ENCODE peak calls at places on chromosomes 3 and 15, in four cellular contexts. N, Z, X and C are unnamed samples. For H3K4me1, the result is how much of the 10 kb centered on the place peaks cover.

GRCh38 chr3:42120866-42121265 is 29.7 kb downstream of the TRAK1 start:
- DNase-seq in N (no peak), Z (no peak), X (no peak), C (no peak)

GRCh38 chr3:116201032-116201690 is 244.1 kb downstream of the LSAMP start:
- DNase-seq in N (no peak), Z (no peak), X (no peak), C (no peak)

GRCh38 chr3:125194849-125195601 is 17.5 kb downstream of the SLC12A8 start:
- DNase-seq in N (no peak), Z (no peak), X (no peak), C (no peak)

GRCh38 chr15:60729850-60730458 is 251.0 kb upstream of the ICE2 start:
- DNase-seq in N (no peak), Z (no peak), X (no peak), C (no peak)

GRCh38 chr3:50536471-50537180 is 30.9 kb downstream of the C3orf18 start:
- DNase-seq in N (no peak), Z (no peak), X (no peak), C (no peak)

GRCh38 chr3:159069076-159069475 is 267.2 kb downstream of the MFSD1 start:
- DNase-seq in N (no peak), Z (no peak), X (no peak), C (no peak)

GRCh38 chr3:43073836-43074220 is 32.1 kb downstream of the POMGNT2 start:
- DNase-seq in N (no peak), Z (no peak), X (no peak), C (no peak)

GRCh38 chr3:50665603-50666115 is 9.1 kb upstream of the DOCK3 start:
- DNase-seq in N (no peak), Z (no peak), X (no peak), C (no peak)

GRCh38 chr15:82572311-82572710 is 32.1 kb upstream of the RPS17 start:
- DNase-seq in N (no peak), Z (no peak), X (no peak), C (no peak)

GRCh38 chr3:40680685-40681657 is 156.2 kb downstream of the ZNF621 start:
- DNase-seq in N (no peak), Z (no peak), X (no peak), C (no peak)

GRCh38 chr3:18111702-18112311 is 313.3 kb downstream of the SATB1 start:
- DNase-seq in N (no peak), Z (peak), X (no peak), C (no peak)

GRCh38 chr3:107315136-107315535 is 62.1 kb upstream of the CCDC54 start:
- DNase-seq in N (no peak), Z (no peak), X (no peak), C (no peak)

GRCh38 chr15:39250001-39250400 is 330.9 kb upstream of the THBS1 start:
- DNase-seq in N (no peak), Z (no peak), X (no peak), C (no peak)

GRCh38 chr3:14358426-14359211 is 43.8 kb upstream of the SLC6A6 start:
- DNase-seq in N (peak), Z (no peak), X (peak), C (peak)

GRCh38 chr3:61857297-61857696 is 295.9 kb downstream of the PTPRG start:
- DNase-seq in N (no peak), Z (no peak), X (no peak), C (no peak)

GRCh38 chr3:78734048-78734637 is 1033.7 kb downstream of the ROBO1 start:
- DNase-seq in N (no peak), Z (no peak), X (no peak), C (no peak)

GRCh38 chr3:69658514-69658913 is 80.8 kb upstream of the MITF start:
- DNase-seq in N (no peak), Z (no peak), X (no peak), C (no peak)

GRCh38 chr15:100922192-100923040 is 3.3 kb downstream of the LRRK1 start:
- DNase-seq in N (no peak), Z (peak), X (no peak), C (no peak)

GRCh38 chr3:60645801-60646200 is 605.5 kb downstream of the FHIT start:
- DNase-seq in N (no peak), Z (no peak), X (no peak), C (no peak)

GRCh38 chr3:5214352-5214751 is 26.8 kb downstream of the EDEM1 start:
- DNase-seq in N (no peak), Z (no peak), X (no peak), C (no peak)

GRCh38 chr3:133469140-133469731 is 69.4 kb downstream of the BFSP2 start:
- DNase-seq in N (no peak), Z (no peak), X (no peak), C (peak)

GRCh38 chr15:41878355-41878699 is 15.5 kb downstream of the SPTBN5 start:
- DNase-seq in N (no peak), Z (no peak), X (no peak), C (peak)

GRCh38 chr3:177693596-177693995 is 496.3 kb upstream of the TBL1XR1 start:
- DNase-seq in N (no peak), Z (no peak), X (no peak), C (no peak)

GRCh38 chr3:142663865-142664264 is 60.0 kb upstream of the TRPC1 start:
- DNase-seq in N (no peak), Z (no peak), X (no peak), C (no peak)

GRCh38 chr3:135869439-135870105 is 96.0 kb upstream of the PPP2R3A start:
- DNase-seq in N (no peak), Z (no peak), X (no peak), C (no peak)

GRCh38 chr3:194205675-194206133 is 69.8 kb downstream of the HES1 start:
- DNase-seq in N (no peak), Z (peak), X (no peak), C (no peak)

DNA sequence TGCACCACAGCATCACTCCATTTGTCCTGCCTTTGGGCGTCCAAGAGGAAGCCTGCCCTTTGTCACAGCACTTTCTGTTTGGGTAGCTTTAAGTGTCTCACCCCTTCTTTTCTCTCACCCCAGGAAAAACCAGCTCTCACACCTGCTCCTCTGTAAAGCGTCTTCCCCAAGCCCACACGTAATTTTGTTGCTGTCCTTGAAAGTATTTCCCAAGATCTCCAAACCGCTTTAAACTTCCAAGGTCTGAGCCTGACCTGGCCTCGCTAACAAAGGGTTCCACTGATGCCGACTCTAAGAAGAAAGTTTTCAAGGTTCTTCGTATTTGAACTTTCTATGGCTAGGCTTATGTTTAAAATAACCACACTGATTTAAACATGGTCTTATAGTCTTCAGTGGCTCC is 5.3 kb downstream of the ABHD2 start:
- DNase-seq in N (no peak), Z (no peak), X (no peak), C (no peak)
- H3K4me1 ChIP-seq in N (under half), Z (under half), X (under half), C (half or more)

GRCh38 chr15:31438601-31439265 is 112.1 kb downstream of the KLF13 start:
- DNase-seq in N (no peak), Z (no peak), X (no peak), C (no peak)
- H3K4me1 ChIP-seq in N (under half), Z (half or more), X (under half), C (under half)

GRCh38 chr3:52456169-52456799 is 880 bp downstream of the NISCH start:
- DNase-seq in N (no peak), Z (peak), X (no peak), C (no peak)

GRCh38 chr3:52454938-52455282 is 494 bp upstream of the NISCH start:
- DNase-seq in N (no peak), Z (no peak), X (no peak), C (no peak)

GRCh38 chr3:52458031-52458760 is 2.8 kb downstream of the NISCH start:
- DNase-seq in N (no peak), Z (no peak), X (no peak), C (no peak)

GRCh38 chr3:52455283-52456168 is at the start of gene NISCH:
- DNase-seq in N (peak), Z (peak), X (peak), C (peak)

GRCh38 chr3:52456800-52457183 is 1.4 kb downstream of the NISCH start:
- DNase-seq in N (no peak), Z (peak), X (no peak), C (no peak)
- H3K4me1 ChIP-seq in N (under half), Z (under half), X (under half), C (under half)

DNA sequence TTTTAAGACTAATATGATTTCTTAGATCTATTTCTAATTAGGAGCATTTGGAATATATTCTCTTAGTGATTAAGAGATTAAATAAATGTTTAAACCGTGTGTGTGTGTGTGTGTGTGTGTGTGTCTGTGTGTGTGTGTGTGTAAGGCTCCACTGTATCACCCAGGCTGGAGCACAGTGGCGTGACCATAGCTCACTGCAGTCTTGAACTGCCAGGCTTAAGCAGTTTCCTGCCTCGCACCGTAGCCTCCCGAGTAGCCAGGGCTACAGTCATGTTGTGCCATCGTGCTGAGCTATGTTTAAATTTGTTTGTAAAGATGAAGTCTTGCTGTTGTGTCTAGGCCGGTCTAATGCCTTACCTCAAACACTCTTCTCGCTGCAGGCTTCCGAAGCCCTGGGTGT is 109.4 kb downstream of the KLHL25 start:
- DNase-seq in N (no peak), Z (no peak), X (no peak), C (no peak)
- H3K4me1 ChIP-seq in N (under half), Z (half or more), X (under half), C (under half)

DNA sequence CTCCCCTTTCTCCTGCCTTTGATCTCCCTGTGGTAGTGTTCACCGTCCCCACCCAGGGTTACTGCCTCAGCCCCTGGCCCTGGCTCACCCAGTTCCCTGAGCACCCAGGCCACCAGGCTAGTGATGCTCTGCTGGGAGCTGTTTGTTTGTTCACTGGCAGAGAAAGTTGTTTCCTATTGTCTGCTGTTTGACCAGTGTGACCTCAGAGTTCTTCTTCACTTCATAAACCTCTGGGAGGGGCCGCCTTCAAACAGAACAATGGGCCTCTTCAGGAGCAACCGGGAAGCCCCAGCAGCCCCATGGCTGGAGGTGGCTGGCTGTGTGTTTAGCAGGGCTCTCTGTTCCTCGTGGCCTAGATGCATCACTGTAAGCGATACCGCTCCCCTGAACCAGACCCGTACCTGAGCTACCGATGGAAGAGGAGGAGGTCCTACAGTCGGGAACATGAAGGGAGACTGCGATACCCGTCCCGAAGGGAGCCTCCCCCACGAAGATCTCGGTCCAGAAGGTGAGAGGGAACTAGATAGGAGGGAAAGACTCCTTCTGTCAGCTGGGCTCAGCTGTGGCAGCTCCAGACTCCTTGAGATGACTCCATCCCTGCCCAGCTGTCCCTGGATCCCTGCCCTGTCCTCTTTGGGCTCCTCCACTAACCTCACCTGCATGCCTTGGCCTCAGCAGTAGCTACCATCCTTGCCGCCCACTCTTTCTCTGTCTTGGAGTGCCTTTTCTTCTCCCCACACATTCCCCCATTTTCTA is 3.4 kb downstream of the CLK3 start:
- DNase-seq in N (peak), Z (no peak), X (no peak), C (no peak)
- H3K4me1 ChIP-seq in N (under half), Z (under half), X (under half), C (under half)